ENCODE peak calls at places on chromosomes 11 and 22, in eight cellular contexts. One of them, this sample, is unnamed.

GRCh38 chr11:126791446-126791845 is 209.1 kb downstream of the KIRREL3 start:
- DNase-seq in GM06990: no peak
- DNase-seq in lower leg skin: no peak
- DNase-seq in AG08395: no peak
- DNase-seq in neural progenitor cell: peak; percentile 63
- DNase-seq in LHCN-M2: no peak
- DNase-seq in activated CD4-positive, alpha-beta T cell treated with anti-CD3 and anti-CD28 coated beads for 4 hours: no peak
- DNase-seq in NCI-H1092 treated with DMSO at 0.1 percent for 48 hours: no peak
- DNase-seq in this sample: no peak

GRCh38 chr11:77206264-77207018 is 78.4 kb downstream of the MYO7A start:
- DNase-seq in GM06990: no peak
- DNase-seq in lower leg skin: no peak
- DNase-seq in AG08395: no peak
- DNase-seq in neural progenitor cell: no peak
- DNase-seq in LHCN-M2: no peak
- DNase-seq in activated CD4-positive, alpha-beta T cell treated with anti-CD3 and anti-CD28 coated beads for 4 hours: no peak
- DNase-seq in NCI-H1092 treated with DMSO at 0.1 percent for 48 hours: no peak
- DNase-seq in this sample: no peak

GRCh38 chr22:17845340-17845739 is 71.1 kb upstream of the BID start:
- DNase-seq in GM06990: no peak
- DNase-seq in lower leg skin: no peak
- DNase-seq in AG08395: no peak
- DNase-seq in neural progenitor cell: no peak
- DNase-seq in LHCN-M2: no peak
- DNase-seq in activated CD4-positive, alpha-beta T cell treated with anti-CD3 and anti-CD28 coated beads for 4 hours: no peak
- DNase-seq in NCI-H1092 treated with DMSO at 0.1 percent for 48 hours: no peak
- DNase-seq in this sample: no peak

GRCh38 chr11:120186408-120186798 is 24.4 kb upstream of the OAF start:
- DNase-seq in GM06990: no peak
- DNase-seq in lower leg skin: no peak
- DNase-seq in AG08395: no peak
- DNase-seq in neural progenitor cell: no peak
- DNase-seq in LHCN-M2: no peak
- DNase-seq in activated CD4-positive, alpha-beta T cell treated with anti-CD3 and anti-CD28 coated beads for 4 hours: no peak
- DNase-seq in NCI-H1092 treated with DMSO at 0.1 percent for 48 hours: no peak
- DNase-seq in this sample: no peak

GRCh38 chr11:100403817-100404216 is 283.3 kb upstream of the ARHGAP42 start:
- DNase-seq in GM06990: no peak
- DNase-seq in lower leg skin: no peak
- DNase-seq in AG08395: no peak
- DNase-seq in neural progenitor cell: peak; percentile 42
- DNase-seq in LHCN-M2: peak; percentile 2
- DNase-seq in activated CD4-positive, alpha-beta T cell treated with anti-CD3 and anti-CD28 coated beads for 4 hours: no peak
- DNase-seq in NCI-H1092 treated with DMSO at 0.1 percent for 48 hours: no peak
- DNase-seq in this sample: peak; percentile 46

GRCh38 chr11:76560219-76560618 is 110.3 kb downstream of the LRRC32 start:
- DNase-seq in GM06990: no peak
- DNase-seq in lower leg skin: no peak
- DNase-seq in AG08395: peak; percentile 48
- DNase-seq in neural progenitor cell: no peak
- DNase-seq in LHCN-M2: peak; percentile 54
- DNase-seq in activated CD4-positive, alpha-beta T cell treated with anti-CD3 and anti-CD28 coated beads for 4 hours: peak; percentile 28
- DNase-seq in NCI-H1092 treated with DMSO at 0.1 percent for 48 hours: no peak
- DNase-seq in this sample: no peak

GRCh38 chr22:22691716-22692701 is 47.6 kb downstream of the GGTLC2 start:
- DNase-seq in GM06990: no peak
- DNase-seq in lower leg skin: no peak
- DNase-seq in AG08395: no peak
- DNase-seq in neural progenitor cell: no peak
- DNase-seq in LHCN-M2: peak; percentile 59
- DNase-seq in activated CD4-positive, alpha-beta T cell treated with anti-CD3 and anti-CD28 coated beads for 4 hours: no peak
- DNase-seq in NCI-H1092 treated with DMSO at 0.1 percent for 48 hours: no peak
- DNase-seq in this sample: no peak

GRCh38 chr11:109423114-109423859 is 1.3 kb downstream of the C11orf87 start:
- DNase-seq in GM06990: peak; percentile 6
- DNase-seq in lower leg skin: no peak
- DNase-seq in AG08395: peak; percentile 29
- DNase-seq in neural progenitor cell: peak; percentile 54
- DNase-seq in LHCN-M2: no peak
- DNase-seq in activated CD4-positive, alpha-beta T cell treated with anti-CD3 and anti-CD28 coated beads for 4 hours: no peak
- DNase-seq in NCI-H1092 treated with DMSO at 0.1 percent for 48 hours: peak; percentile 60
- DNase-seq in this sample: peak; percentile 18

GRCh38 chr22:18968011-18968749 is 32.1 kb upstream of the PRODH start:
- DNase-seq in GM06990: no peak
- DNase-seq in lower leg skin: no peak
- DNase-seq in AG08395: peak; percentile 24
- DNase-seq in neural progenitor cell: peak; percentile 81
- DNase-seq in LHCN-M2: no peak
- DNase-seq in activated CD4-positive, alpha-beta T cell treated with anti-CD3 and anti-CD28 coated beads for 4 hours: no peak
- DNase-seq in NCI-H1092 treated with DMSO at 0.1 percent for 48 hours: no peak
- DNase-seq in this sample: peak; percentile 36

GRCh38 chr22:38026130-38027111 is 30.8 kb upstream of the PICK1 start:
- DNase-seq in GM06990: no peak
- DNase-seq in lower leg skin: no peak
- DNase-seq in AG08395: no peak
- DNase-seq in neural progenitor cell: no peak
- DNase-seq in LHCN-M2: no peak
- DNase-seq in activated CD4-positive, alpha-beta T cell treated with anti-CD3 and anti-CD28 coated beads for 4 hours: no peak
- DNase-seq in NCI-H1092 treated with DMSO at 0.1 percent for 48 hours: no peak
- DNase-seq in this sample: no peak

GRCh38 chr11:13258855-13259254 is 18.7 kb upstream of the BMAL1 start:
- DNase-seq in GM06990: no peak
- DNase-seq in lower leg skin: no peak
- DNase-seq in AG08395: no peak
- DNase-seq in neural progenitor cell: no peak
- DNase-seq in LHCN-M2: no peak
- DNase-seq in activated CD4-positive, alpha-beta T cell treated with anti-CD3 and anti-CD28 coated beads for 4 hours: no peak
- DNase-seq in NCI-H1092 treated with DMSO at 0.1 percent for 48 hours: no peak
- DNase-seq in this sample: no peak

GRCh38 chr11:125514336-125515101 is 18.5 kb upstream of the FEZ1 start:
- DNase-seq in GM06990: peak; percentile 78
- DNase-seq in lower leg skin: no peak
- DNase-seq in AG08395: no peak
- DNase-seq in neural progenitor cell: no peak
- DNase-seq in LHCN-M2: peak; percentile 13
- DNase-seq in activated CD4-positive, alpha-beta T cell treated with anti-CD3 and anti-CD28 coated beads for 4 hours: peak; percentile 34
- DNase-seq in NCI-H1092 treated with DMSO at 0.1 percent for 48 hours: no peak
- DNase-seq in this sample: no peak

GRCh38 chr11:44243633-44244343 is 66.2 kb downstream of the ALX4 start:
- DNase-seq in GM06990: no peak
- DNase-seq in lower leg skin: no peak
- DNase-seq in AG08395: peak; percentile 67
- DNase-seq in neural progenitor cell: peak; percentile 85
- DNase-seq in LHCN-M2: peak; percentile 77
- DNase-seq in activated CD4-positive, alpha-beta T cell treated with anti-CD3 and anti-CD28 coated beads for 4 hours: no peak
- DNase-seq in NCI-H1092 treated with DMSO at 0.1 percent for 48 hours: no peak
- DNase-seq in this sample: no peak

GRCh38 chr22:44003776-44004460 is 20.2 kb upstream of the PARVB start:
- DNase-seq in GM06990: no peak
- DNase-seq in lower leg skin: no peak
- DNase-seq in AG08395: no peak
- DNase-seq in neural progenitor cell: peak; percentile 63
- DNase-seq in LHCN-M2: no peak
- DNase-seq in activated CD4-positive, alpha-beta T cell treated with anti-CD3 and anti-CD28 coated beads for 4 hours: no peak
- DNase-seq in NCI-H1092 treated with DMSO at 0.1 percent for 48 hours: no peak
- DNase-seq in this sample: no peak

GRCh38 chr22:41919357-41920224 is 4.7 kb upstream of the SHISA8 start:
- DNase-seq in GM06990: peak; percentile 88
- DNase-seq in lower leg skin: no peak
- DNase-seq in AG08395: peak; percentile 66
- DNase-seq in neural progenitor cell: peak; percentile 53
- DNase-seq in LHCN-M2: peak; percentile 33
- DNase-seq in activated CD4-positive, alpha-beta T cell treated with anti-CD3 and anti-CD28 coated beads for 4 hours: peak; percentile 62
- DNase-seq in NCI-H1092 treated with DMSO at 0.1 percent for 48 hours: no peak
- DNase-seq in this sample: peak; percentile 61

GRCh38 chr22:35835998-35836691 is 118.5 kb downstream of the APOL5 start:
- DNase-seq in GM06990: no peak
- DNase-seq in lower leg skin: no peak
- DNase-seq in AG08395: peak; percentile 84
- DNase-seq in neural progenitor cell: peak; percentile 75
- DNase-seq in LHCN-M2: peak; percentile 92
- DNase-seq in activated CD4-positive, alpha-beta T cell treated with anti-CD3 and anti-CD28 coated beads for 4 hours: no peak
- DNase-seq in NCI-H1092 treated with DMSO at 0.1 percent for 48 hours: peak; percentile 98
- DNase-seq in this sample: peak; percentile 63

GRCh38 chr22:40065981-40066380 is 71.2 kb downstream of the FAM83F start:
- DNase-seq in GM06990: no peak
- DNase-seq in lower leg skin: no peak
- DNase-seq in AG08395: no peak
- DNase-seq in neural progenitor cell: no peak
- DNase-seq in LHCN-M2: no peak
- DNase-seq in activated CD4-positive, alpha-beta T cell treated with anti-CD3 and anti-CD28 coated beads for 4 hours: no peak
- DNase-seq in NCI-H1092 treated with DMSO at 0.1 percent for 48 hours: no peak
- DNase-seq in this sample: no peak

GRCh38 chr11:100830295-100830694 is 143.2 kb downstream of the ARHGAP42 start:
- DNase-seq in GM06990: no peak
- DNase-seq in lower leg skin: no peak
- DNase-seq in AG08395: no peak
- DNase-seq in neural progenitor cell: peak; percentile 30
- DNase-seq in LHCN-M2: no peak
- DNase-seq in activated CD4-positive, alpha-beta T cell treated with anti-CD3 and anti-CD28 coated beads for 4 hours: no peak
- DNase-seq in NCI-H1092 treated with DMSO at 0.1 percent for 48 hours: peak; percentile 63
- DNase-seq in this sample: no peak

GRCh38 chr11:19027829-19028595 is 32.5 kb downstream of the MRGPRX2 start:
- DNase-seq in GM06990: no peak
- DNase-seq in lower leg skin: no peak
- DNase-seq in AG08395: peak; percentile 33
- DNase-seq in neural progenitor cell: no peak
- DNase-seq in LHCN-M2: peak; percentile 83
- DNase-seq in activated CD4-positive, alpha-beta T cell treated with anti-CD3 and anti-CD28 coated beads for 4 hours: no peak
- DNase-seq in NCI-H1092 treated with DMSO at 0.1 percent for 48 hours: no peak
- DNase-seq in this sample: no peak

GRCh38 chr22:37483050-37483449 is 3.1 kb downstream of the MFNG start:
- DNase-seq in GM06990: no peak
- DNase-seq in lower leg skin: no peak
- DNase-seq in AG08395: no peak
- DNase-seq in neural progenitor cell: no peak
- DNase-seq in LHCN-M2: no peak
- DNase-seq in activated CD4-positive, alpha-beta T cell treated with anti-CD3 and anti-CD28 coated beads for 4 hours: no peak
- DNase-seq in NCI-H1092 treated with DMSO at 0.1 percent for 48 hours: no peak
- DNase-seq in this sample: no peak

GRCh38 chr22:28989035-28989464 is 72.6 kb downstream of the C22orf31 start:
- DNase-seq in GM06990: no peak
- DNase-seq in lower leg skin: no peak
- DNase-seq in AG08395: no peak
- DNase-seq in neural progenitor cell: no peak
- DNase-seq in LHCN-M2: no peak
- DNase-seq in activated CD4-positive, alpha-beta T cell treated with anti-CD3 and anti-CD28 coated beads for 4 hours: no peak
- DNase-seq in NCI-H1092 treated with DMSO at 0.1 percent for 48 hours: no peak
- DNase-seq in this sample: no peak

GRCh38 chr11:89487016-89487415 is 4.2 kb downstream of the NOX4 start:
- DNase-seq in GM06990: no peak
- DNase-seq in lower leg skin: no peak
- DNase-seq in AG08395: no peak
- DNase-seq in neural progenitor cell: no peak
- DNase-seq in LHCN-M2: no peak
- DNase-seq in activated CD4-positive, alpha-beta T cell treated with anti-CD3 and anti-CD28 coated beads for 4 hours: no peak
- DNase-seq in NCI-H1092 treated with DMSO at 0.1 percent for 48 hours: no peak
- DNase-seq in this sample: no peak

GRCh38 chr22:32818446-32819115 is 17.1 kb downstream of the TIMP3 start:
- DNase-seq in GM06990: no peak
- DNase-seq in lower leg skin: no peak
- DNase-seq in AG08395: no peak
- DNase-seq in neural progenitor cell: no peak
- DNase-seq in LHCN-M2: no peak
- DNase-seq in activated CD4-positive, alpha-beta T cell treated with anti-CD3 and anti-CD28 coated beads for 4 hours: no peak
- DNase-seq in NCI-H1092 treated with DMSO at 0.1 percent for 48 hours: no peak
- DNase-seq in this sample: no peak

GRCh38 chr22:40509401-40510134 is 127.0 kb downstream of the MRTFA start:
- DNase-seq in GM06990: no peak
- DNase-seq in lower leg skin: peak; percentile 57
- DNase-seq in AG08395: peak; percentile 57
- DNase-seq in neural progenitor cell: no peak
- DNase-seq in LHCN-M2: peak; percentile 37
- DNase-seq in activated CD4-positive, alpha-beta T cell treated with anti-CD3 and anti-CD28 coated beads for 4 hours: no peak
- DNase-seq in NCI-H1092 treated with DMSO at 0.1 percent for 48 hours: no peak
- DNase-seq in this sample: peak; percentile 46

GRCh38 chr11:47163198-47163597 is 13.5 kb downstream of the ARFGAP2 start:
- DNase-seq in GM06990: no peak
- DNase-seq in lower leg skin: no peak
- DNase-seq in AG08395: no peak
- DNase-seq in neural progenitor cell: no peak
- DNase-seq in LHCN-M2: no peak
- DNase-seq in activated CD4-positive, alpha-beta T cell treated with anti-CD3 and anti-CD28 coated beads for 4 hours: no peak
- DNase-seq in NCI-H1092 treated with DMSO at 0.1 percent for 48 hours: no peak
- DNase-seq in this sample: no peak

GRCh38 chr22:38567531-38568245 is 2.3 kb downstream of the DMC1 start:
- DNase-seq in GM06990: no peak
- DNase-seq in lower leg skin: no peak
- DNase-seq in AG08395: no peak
- DNase-seq in neural progenitor cell: no peak
- DNase-seq in LHCN-M2: peak; percentile 62
- DNase-seq in activated CD4-positive, alpha-beta T cell treated with anti-CD3 and anti-CD28 coated beads for 4 hours: no peak
- DNase-seq in NCI-H1092 treated with DMSO at 0.1 percent for 48 hours: no peak
- DNase-seq in this sample: no peak

GRCh38 chr22:28440517-28441366 is 238.9 kb downstream of the TTC28 start:
- DNase-seq in GM06990: no peak
- DNase-seq in lower leg skin: no peak
- DNase-seq in AG08395: peak; percentile 32
- DNase-seq in neural progenitor cell: no peak
- DNase-seq in LHCN-M2: peak; percentile 45
- DNase-seq in activated CD4-positive, alpha-beta T cell treated with anti-CD3 and anti-CD28 coated beads for 4 hours: no peak
- DNase-seq in NCI-H1092 treated with DMSO at 0.1 percent for 48 hours: no peak
- DNase-seq in this sample: peak; percentile 18

GRCh38 chr11:61052182-61052972 is 49.9 kb upstream of the CD5 start:
- DNase-seq in GM06990: no peak
- DNase-seq in lower leg skin: no peak
- DNase-seq in AG08395: no peak
- DNase-seq in neural progenitor cell: no peak
- DNase-seq in LHCN-M2: no peak
- DNase-seq in activated CD4-positive, alpha-beta T cell treated with anti-CD3 and anti-CD28 coated beads for 4 hours: no peak
- DNase-seq in NCI-H1092 treated with DMSO at 0.1 percent for 48 hours: no peak
- DNase-seq in this sample: no peak

GRCh38 chr22:46077669-46078099 is 72.6 kb upstream of the PPARA start:
- DNase-seq in GM06990: no peak
- DNase-seq in lower leg skin: no peak
- DNase-seq in AG08395: no peak
- DNase-seq in neural progenitor cell: no peak
- DNase-seq in LHCN-M2: peak; percentile 58
- DNase-seq in activated CD4-positive, alpha-beta T cell treated with anti-CD3 and anti-CD28 coated beads for 4 hours: no peak
- DNase-seq in NCI-H1092 treated with DMSO at 0.1 percent for 48 hours: no peak
- DNase-seq in this sample: no peak

GRCh38 chr11:1827931-1828330 is 6.9 kb upstream of the SYT8 start:
- DNase-seq in GM06990: no peak
- DNase-seq in lower leg skin: no peak
- DNase-seq in AG08395: no peak
- DNase-seq in neural progenitor cell: no peak
- DNase-seq in LHCN-M2: no peak
- DNase-seq in activated CD4-positive, alpha-beta T cell treated with anti-CD3 and anti-CD28 coated beads for 4 hours: no peak
- DNase-seq in NCI-H1092 treated with DMSO at 0.1 percent for 48 hours: no peak
- DNase-seq in this sample: no peak

GRCh38 chr22:37674248-37674647 is 1.2 kb upstream of the LGALS1 start:
- DNase-seq in GM06990: no peak
- DNase-seq in lower leg skin: no peak
- DNase-seq in AG08395: no peak
- DNase-seq in neural progenitor cell: no peak
- DNase-seq in LHCN-M2: no peak
- DNase-seq in activated CD4-positive, alpha-beta T cell treated with anti-CD3 and anti-CD28 coated beads for 4 hours: no peak
- DNase-seq in NCI-H1092 treated with DMSO at 0.1 percent for 48 hours: no peak
- DNase-seq in this sample: no peak

GRCh38 chr22:35467788-35468187 is 67.8 kb downstream of the MCM5 start:
- DNase-seq in GM06990: no peak
- DNase-seq in lower leg skin: peak; percentile 62
- DNase-seq in AG08395: peak; percentile 70
- DNase-seq in neural progenitor cell: peak; percentile 72
- DNase-seq in LHCN-M2: peak; percentile 48
- DNase-seq in activated CD4-positive, alpha-beta T cell treated with anti-CD3 and anti-CD28 coated beads for 4 hours: no peak
- DNase-seq in NCI-H1092 treated with DMSO at 0.1 percent for 48 hours: peak; percentile 12
- DNase-seq in this sample: no peak

GRCh38 chr11:27353593-27354358 is 9.2 kb downstream of the CCDC34 start:
- DNase-seq in GM06990: no peak
- DNase-seq in lower leg skin: no peak
- DNase-seq in AG08395: peak; percentile 18
- DNase-seq in neural progenitor cell: no peak
- DNase-seq in LHCN-M2: no peak
- DNase-seq in activated CD4-positive, alpha-beta T cell treated with anti-CD3 and anti-CD28 coated beads for 4 hours: no peak
- DNase-seq in NCI-H1092 treated with DMSO at 0.1 percent for 48 hours: no peak
- DNase-seq in this sample: peak; percentile 47

GRCh38 chr22:36331306-36331911 is 56.4 kb downstream of the MYH9 start:
- DNase-seq in GM06990: peak; percentile 87
- DNase-seq in lower leg skin: peak; percentile 87
- DNase-seq in AG08395: peak; percentile 78
- DNase-seq in neural progenitor cell: no peak
- DNase-seq in LHCN-M2: peak; percentile 94
- DNase-seq in activated CD4-positive, alpha-beta T cell treated with anti-CD3 and anti-CD28 coated beads for 4 hours: peak; percentile 77
- DNase-seq in NCI-H1092 treated with DMSO at 0.1 percent for 48 hours: no peak
- DNase-seq in this sample: peak; percentile 79

This sample was measured in hepatic stellate cell.